ENCODE peak calls at places on chromosome 10, in five cellular contexts. One of them, this sample, is unnamed.

GRCh38 chr10:102335184-102335583 is 60.3 kb upstream of the NFKB2 start:
- DNase-seq in heart left ventricle: peak
- DNase-seq in activated CD4-positive, alpha-beta T cell treated with anti-CD3 and anti-CD28 coated beads, Interleukin-2, amount 10 ng/mL, durations not matched to agents 7 days and 5 days: no peak
- DNase-seq in T-helper 9 cell: no peak
- DNase-seq in RWPE1: no peak
- DNase-seq in this sample: no peak

GRCh38 chr10:63286754-63287264 is 153.7 kb downstream of the NRBF2 start:
- DNase-seq in heart left ventricle: no peak
- DNase-seq in activated CD4-positive, alpha-beta T cell treated with anti-CD3 and anti-CD28 coated beads, Interleukin-2, amount 10 ng/mL, durations not matched to agents 7 days and 5 days: no peak
- DNase-seq in T-helper 9 cell: no peak
- DNase-seq in RWPE1: no peak
- DNase-seq in this sample: no peak

GRCh38 chr10:33099748-33100147 is 141.7 kb upstream of the ITGB1 start:
- DNase-seq in heart left ventricle: no peak
- DNase-seq in activated CD4-positive, alpha-beta T cell treated with anti-CD3 and anti-CD28 coated beads, Interleukin-2, amount 10 ng/mL, durations not matched to agents 7 days and 5 days: no peak
- DNase-seq in T-helper 9 cell: no peak
- DNase-seq in RWPE1: no peak
- DNase-seq in this sample: no peak

GRCh38 chr10:69004821-69005220 is 16.2 kb downstream of the KIFBP start:
- DNase-seq in heart left ventricle: no peak
- DNase-seq in activated CD4-positive, alpha-beta T cell treated with anti-CD3 and anti-CD28 coated beads, Interleukin-2, amount 10 ng/mL, durations not matched to agents 7 days and 5 days: peak
- DNase-seq in T-helper 9 cell: no peak
- DNase-seq in RWPE1: peak
- DNase-seq in this sample: no peak

GRCh38 chr10:22317771-22318565 is 1.8 kb downstream of the COMMD3 start:
- DNase-seq in heart left ventricle: no peak
- DNase-seq in activated CD4-positive, alpha-beta T cell treated with anti-CD3 and anti-CD28 coated beads, Interleukin-2, amount 10 ng/mL, durations not matched to agents 7 days and 5 days: no peak
- DNase-seq in T-helper 9 cell: no peak
- DNase-seq in RWPE1: no peak
- DNase-seq in this sample: no peak

GRCh38 chr10:11424456-11425287 is 186.8 kb downstream of the USP6NL start:
- DNase-seq in heart left ventricle: no peak
- DNase-seq in activated CD4-positive, alpha-beta T cell treated with anti-CD3 and anti-CD28 coated beads, Interleukin-2, amount 10 ng/mL, durations not matched to agents 7 days and 5 days: no peak
- DNase-seq in T-helper 9 cell: no peak
- DNase-seq in RWPE1: peak
- DNase-seq in this sample: peak

GRCh38 chr10:600876-601275 is 88.6 kb downstream of the DIP2C start:
- DNase-seq in heart left ventricle: no peak
- DNase-seq in activated CD4-positive, alpha-beta T cell treated with anti-CD3 and anti-CD28 coated beads, Interleukin-2, amount 10 ng/mL, durations not matched to agents 7 days and 5 days: no peak
- DNase-seq in T-helper 9 cell: no peak
- DNase-seq in RWPE1: no peak
- DNase-seq in this sample: no peak

GRCh38 chr10:133127291-133128125 is 32.5 kb upstream of the KNDC1 start:
- DNase-seq in heart left ventricle: no peak
- DNase-seq in activated CD4-positive, alpha-beta T cell treated with anti-CD3 and anti-CD28 coated beads, Interleukin-2, amount 10 ng/mL, durations not matched to agents 7 days and 5 days: peak
- DNase-seq in T-helper 9 cell: peak
- DNase-seq in RWPE1: peak
- DNase-seq in this sample: no peak

GRCh38 chr10:110074986-110075664 is 67.3 kb downstream of the ADD3 start:
- DNase-seq in heart left ventricle: no peak
- DNase-seq in activated CD4-positive, alpha-beta T cell treated with anti-CD3 and anti-CD28 coated beads, Interleukin-2, amount 10 ng/mL, durations not matched to agents 7 days and 5 days: no peak
- DNase-seq in T-helper 9 cell: no peak
- DNase-seq in RWPE1: peak
- DNase-seq in this sample: no peak

GRCh38 chr10:43308986-43309385 is 42.1 kb upstream of the RASGEF1A start:
- DNase-seq in heart left ventricle: no peak
- DNase-seq in activated CD4-positive, alpha-beta T cell treated with anti-CD3 and anti-CD28 coated beads, Interleukin-2, amount 10 ng/mL, durations not matched to agents 7 days and 5 days: no peak
- DNase-seq in T-helper 9 cell: no peak
- DNase-seq in RWPE1: no peak
- DNase-seq in this sample: no peak

GRCh38 chr10:75165684-75166622 is 44.6 kb upstream of the VDAC2 start:
- DNase-seq in heart left ventricle: no peak
- DNase-seq in activated CD4-positive, alpha-beta T cell treated with anti-CD3 and anti-CD28 coated beads, Interleukin-2, amount 10 ng/mL, durations not matched to agents 7 days and 5 days: peak
- DNase-seq in T-helper 9 cell: no peak
- DNase-seq in RWPE1: no peak
- DNase-seq in this sample: no peak

GRCh38 chr10:68212721-68213352 is 19.1 kb downstream of the ATOH7 start:
- DNase-seq in heart left ventricle: no peak
- DNase-seq in activated CD4-positive, alpha-beta T cell treated with anti-CD3 and anti-CD28 coated beads, Interleukin-2, amount 10 ng/mL, durations not matched to agents 7 days and 5 days: peak
- DNase-seq in T-helper 9 cell: no peak
- DNase-seq in RWPE1: peak
- DNase-seq in this sample: no peak

GRCh38 chr10:66827353-66827752 is 98.5 kb upstream of the LRRTM3 start:
- DNase-seq in heart left ventricle: no peak
- DNase-seq in activated CD4-positive, alpha-beta T cell treated with anti-CD3 and anti-CD28 coated beads, Interleukin-2, amount 10 ng/mL, durations not matched to agents 7 days and 5 days: no peak
- DNase-seq in T-helper 9 cell: no peak
- DNase-seq in RWPE1: peak
- DNase-seq in this sample: no peak

GRCh38 chr10:96376483-96376882 is 17.7 kb upstream of the OPALIN start:
- DNase-seq in heart left ventricle: no peak
- DNase-seq in activated CD4-positive, alpha-beta T cell treated with anti-CD3 and anti-CD28 coated beads, Interleukin-2, amount 10 ng/mL, durations not matched to agents 7 days and 5 days: no peak
- DNase-seq in T-helper 9 cell: no peak
- DNase-seq in RWPE1: no peak
- DNase-seq in this sample: no peak

GRCh38 chr10:92081641-92082040 is 158.1 kb downstream of the BTAF1 start:
- DNase-seq in heart left ventricle: no peak
- DNase-seq in activated CD4-positive, alpha-beta T cell treated with anti-CD3 and anti-CD28 coated beads, Interleukin-2, amount 10 ng/mL, durations not matched to agents 7 days and 5 days: no peak
- DNase-seq in T-helper 9 cell: no peak
- DNase-seq in RWPE1: no peak
- DNase-seq in this sample: no peak

GRCh38 chr10:70176441-70176840 is 6.1 kb upstream of the SAR1A start:
- DNase-seq in heart left ventricle: no peak
- DNase-seq in activated CD4-positive, alpha-beta T cell treated with anti-CD3 and anti-CD28 coated beads, Interleukin-2, amount 10 ng/mL, durations not matched to agents 7 days and 5 days: no peak
- DNase-seq in T-helper 9 cell: no peak
- DNase-seq in RWPE1: peak
- DNase-seq in this sample: no peak

This sample was measured in progenitor cell of endocrine pancreas.